ENCODE peak calls at places on chromosome 11, in six cellular contexts. U, K, H, N, J and E are unnamed samples. For H3K9me3, the result is how much of the 10 kb centered on the place peaks cover.

GRCh38 chr11:4480577-4481539 is 1.6 kb upstream of the OR52K1 start:
- DNase-seq in U (no peak), K (no peak), H (no peak), N (no peak), J (no peak), E (no peak)

GRCh38 chr11:76670475-76671235 is at the start of gene LRRC32:
- DNase-seq in U (peak), K (no peak), H (peak), N (no peak), J (no peak), E (no peak)

GRCh38 chr11:117950999-117951961 is 22.1 kb upstream of the TMPRSS13 start:
- DNase-seq in U (no peak), K (no peak), H (no peak), N (no peak), J (no peak), E (peak)

GRCh38 chr11:74249496-74249895 is 61.9 kb downstream of the P4HA3 start:
- DNase-seq in U (no peak), K (no peak), H (no peak), N (no peak), J (no peak), E (no peak)

GRCh38 chr11:14973621-14974020 is 1.5 kb upstream of the CALCA start:
- DNase-seq in U (no peak), K (peak), H (no peak), N (peak), J (no peak), E (peak)

GRCh38 chr11:107651672-107652071 is 60.2 kb downstream of the SLN start:
- DNase-seq in U (no peak), K (no peak), H (no peak), N (no peak), J (no peak), E (no peak)

GRCh38 chr11:118916842-118917388 is 8.8 kb downstream of the BCL9L start:
- DNase-seq in U (no peak), K (peak), H (peak), N (peak), J (no peak), E (no peak)

GRCh38 chr11:77449060-77449521 is 24.8 kb downstream of the PAK1 start:
- DNase-seq in U (no peak), K (no peak), H (no peak), N (no peak), J (no peak), E (no peak)

GRCh38 chr11:133720951-133721350 is 124.4 kb downstream of the SPATA19 start:
- DNase-seq in U (no peak), K (no peak), H (no peak), N (no peak), J (no peak), E (no peak)

GRCh38 chr11:123174196-123175183 is 20.6 kb downstream of the CLMP start:
- DNase-seq in U (no peak), K (peak), H (peak), N (peak), J (peak), E (no peak)

GRCh38 chr11:74255741-74256369 is 55.6 kb downstream of the P4HA3 start:
- DNase-seq in U (peak), K (peak), H (peak), N (peak), J (no peak), E (peak)

GRCh38 chr11:15793032-15793996 is 563.0 kb downstream of the SOX6 start:
- DNase-seq in U (no peak), K (peak), H (no peak), N (peak), J (peak), E (no peak)

GRCh38 chr11:61460474-61460881 is 30.6 kb downstream of the SDHAF2 start:
- DNase-seq in U (no peak), K (no peak), H (no peak), N (no peak), J (no peak), E (no peak)

GRCh38 chr11:17686185-17686980 is 33.0 kb upstream of the MYOD1 start:
- DNase-seq in U (peak), K (no peak), H (no peak), N (no peak), J (no peak), E (no peak)

GRCh38 chr11:7451952-7452507 is 33.3 kb upstream of the OLFML1 start:
- DNase-seq in U (no peak), K (no peak), H (no peak), N (no peak), J (no peak), E (no peak)

GRCh38 chr11:71998649-71999310 is at the start of gene IL18BP:
- DNase-seq in U (no peak), K (no peak), H (peak), N (no peak), J (no peak), E (no peak)

GRCh38 chr11:61068581-61068980 is 33.7 kb upstream of the CD5 start:
- DNase-seq in U (no peak), K (no peak), H (no peak), N (no peak), J (no peak), E (no peak)

GRCh38 chr11:77981346-77981947 is 13.0 kb downstream of the INTS4 start:
- DNase-seq in U (no peak), K (no peak), H (no peak), N (no peak), J (no peak), E (no peak)

GRCh38 chr11:43997022-43997665 is 50.6 kb upstream of the ACCSL start:
- DNase-seq in U (no peak), K (no peak), H (peak), N (no peak), J (no peak), E (no peak)

GRCh38 chr11:96259053-96259837 is 83.8 kb downstream of the MAML2 start:
- DNase-seq in U (no peak), K (peak), H (no peak), N (peak), J (no peak), E (no peak)
- H3K27ac ChIP-seq in U (no peak), K (peak), H (peak), N (peak), J (no peak), E (peak)

GRCh38 chr11:121341609-121342008 is 49.0 kb downstream of the SC5D start:
- DNase-seq in U (no peak), K (no peak), H (no peak), N (no peak), J (no peak), E (no peak)
- TF ChIP-seq CTCF in U (no peak), K (no peak), H (no peak), N (no peak), J (no peak), E (no peak)

GRCh38 chr11:70871881-70872280 is 380.5 kb downstream of the SHANK2 start:
- DNase-seq in U (no peak), K (peak), H (no peak), N (peak), J (no peak), E (no peak)

GRCh38 chr11:70872950-70873735 is 379.2 kb downstream of the SHANK2 start:
- DNase-seq in U (no peak), K (no peak), H (no peak), N (no peak), J (no peak), E (no peak)

GRCh38 chr11:70876685-70877084 is 375.7 kb downstream of the SHANK2 start:
- DNase-seq in U (peak), K (no peak), H (no peak), N (no peak), J (no peak), E (no peak)

GRCh38 chr11:70872299-70872698 is 380.1 kb downstream of the SHANK2 start:
- DNase-seq in U (no peak), K (no peak), H (no peak), N (no peak), J (no peak), E (no peak)

GRCh38 chr11:70873736-70874412 is 378.5 kb downstream of the SHANK2 start:
- DNase-seq in U (no peak), K (no peak), H (no peak), N (no peak), J (no peak), E (no peak)
- H3K9me3 ChIP-seq in U (under half), K (under half), H (under half), N (under half), J (half or more), E (under half)

GRCh38 chr11:119983816-119984215 is 154.1 kb downstream of the TRIM29 start:
- DNase-seq in U (no peak), K (no peak), H (no peak), N (no peak), J (no peak), E (no peak)
- H3K27ac ChIP-seq in U (no peak), K (no peak), H (no peak), N (no peak), J (no peak), E (no peak)

GRCh38 chr11:105003151-105003550 is 19.8 kb downstream of the CASP5 start:
- DNase-seq in U (no peak), K (no peak), H (no peak), N (no peak), J (no peak), E (no peak)
- TF ChIP-seq CTCF in U (no peak), K (no peak), H (no peak), N (no peak), J (no peak), E (no peak)

GRCh38 chr11:32434387-32435151 is 770 bp downstream of the WT1 start:
- DNase-seq in U (no peak), K (no peak), H (no peak), N (no peak), J (no peak), E (no peak)
- H3K9me3 ChIP-seq in U (under half), K (under half), H (under half), N (under half), J (under half), E (under half)

GRCh38 chr11:35178862-35179261 is 39.9 kb downstream of the CD44 start:
- DNase-seq in U (no peak), K (peak), H (no peak), N (no peak), J (no peak), E (no peak)
- H3K27ac ChIP-seq in U (no peak), K (peak), H (no peak), N (peak), J (no peak), E (peak)

GRCh38 chr11:130829801-130830562 is 86.3 kb downstream of the SNX19 start:
- DNase-seq in U (peak), K (no peak), H (peak), N (peak), J (no peak), E (no peak)

GRCh38 chr11:130825621-130826020 is 90.7 kb downstream of the SNX19 start:
- DNase-seq in U (no peak), K (peak), H (no peak), N (peak), J (no peak), E (no peak)

GRCh38 chr11:130826572-130826971 is 89.7 kb downstream of the SNX19 start:
- DNase-seq in U (no peak), K (no peak), H (peak), N (no peak), J (no peak), E (no peak)

GRCh38 chr11:130828741-130829140 is 87.5 kb downstream of the SNX19 start:
- DNase-seq in U (no peak), K (no peak), H (peak), N (peak), J (no peak), E (no peak)

GRCh38 chr11:130827697-130828377 is 88.4 kb downstream of the SNX19 start:
- DNase-seq in U (peak), K (peak), H (peak), N (peak), J (peak), E (no peak)
- TF ChIP-seq CTCF in U (peak), K (peak), H (peak), N (peak), J (peak), E (no peak)